ENCODE peak calls at places on chromosomes 7 and 10, in four cellular contexts. I is effector memory CD4-positive, alpha-beta T cell; A is fibroblast of pulmonary artery; R is right lobe of liver. V is an unnamed sample.

GRCh38 chr7:134941185-134941900 is 45.0 kb upstream of the AGBL3 start:
- DNase-seq in I (no peak), A (peak), R (no peak), V (no peak)

GRCh38 chr7:105808703-105809590 is 67.5 kb downstream of the ATXN7L1 start:
- DNase-seq in I (peak), A (peak), R (no peak), V (no peak)

GRCh38 chr7:69115788-69116187 is 482.5 kb upstream of the AUTS2 start:
- DNase-seq in I (no peak), A (no peak), R (no peak), V (no peak)

GRCh38 chr7:66013938-66014337 is 31.9 kb upstream of the GUSB start:
- DNase-seq in I (no peak), A (peak), R (peak), V (peak)

GRCh38 chr10:132143162-132143561 is 43.6 kb upstream of the DPYSL4 start:
- DNase-seq in I (no peak), A (no peak), R (no peak), V (no peak)

GRCh38 chr7:111532625-111533024 is 29.7 kb downstream of the IMMP2L start:
- DNase-seq in I (no peak), A (peak), R (no peak), V (no peak)

GRCh38 chr10:124935946-124936345 is 6.0 kb upstream of the ZRANB1 start:
- DNase-seq in I (no peak), A (no peak), R (no peak), V (no peak)

GRCh38 chr10:60572511-60573194 is 183.0 kb upstream of the ANK3 start:
- DNase-seq in I (no peak), A (peak), R (peak), V (peak)

GRCh38 chr10:29725133-29725720 is 90.5 kb upstream of the SVIL start:
- DNase-seq in I (no peak), A (peak), R (no peak), V (no peak)

GRCh38 chr10:71070741-71071140 is 141.6 kb upstream of the UNC5B start:
- DNase-seq in I (no peak), A (no peak), R (no peak), V (no peak)
- H3K4me3 ChIP-seq in I (no peak), A (no peak), R (no peak), V (no peak)

DNA sequence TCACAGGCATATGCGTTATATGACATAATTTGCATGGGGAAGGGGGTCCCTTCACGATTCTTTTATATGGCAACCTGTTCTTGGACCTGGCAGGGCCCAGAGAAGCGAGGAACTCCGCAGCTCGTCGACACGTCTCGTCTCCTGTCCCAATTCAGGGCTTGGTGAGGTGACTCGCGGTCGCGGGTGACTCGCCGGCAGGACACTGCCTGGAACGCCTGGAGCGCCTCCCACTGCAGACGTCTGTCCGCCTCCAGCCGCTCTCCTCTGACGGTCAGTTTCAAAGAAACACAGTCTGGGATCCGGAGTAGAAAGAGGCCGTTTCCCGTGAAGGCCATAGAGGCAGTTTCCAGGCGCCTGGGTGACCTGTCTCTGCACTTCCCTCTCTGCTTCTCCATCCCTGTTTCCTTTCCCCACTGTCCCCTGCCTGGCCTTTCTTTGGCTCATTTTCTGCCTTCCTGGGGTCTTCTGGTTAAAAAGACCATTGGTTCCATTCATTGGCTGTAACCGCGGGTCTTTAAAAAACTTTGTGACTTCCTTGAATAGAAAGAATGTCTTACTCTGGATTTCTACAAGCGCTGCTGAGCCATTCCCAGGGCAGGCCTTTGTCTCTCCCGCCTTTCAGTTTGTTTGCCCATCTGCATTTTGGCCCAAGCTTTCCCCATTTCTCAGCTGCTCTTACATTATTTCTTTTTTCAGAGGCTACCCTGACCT is 1.2 kb downstream of the UPP1 start:
- DNase-seq in I (no peak), A (peak), R (peak), V (no peak)
- H3K4me3 ChIP-seq in I (peak), A (peak), R (peak), V (peak)

DNA sequence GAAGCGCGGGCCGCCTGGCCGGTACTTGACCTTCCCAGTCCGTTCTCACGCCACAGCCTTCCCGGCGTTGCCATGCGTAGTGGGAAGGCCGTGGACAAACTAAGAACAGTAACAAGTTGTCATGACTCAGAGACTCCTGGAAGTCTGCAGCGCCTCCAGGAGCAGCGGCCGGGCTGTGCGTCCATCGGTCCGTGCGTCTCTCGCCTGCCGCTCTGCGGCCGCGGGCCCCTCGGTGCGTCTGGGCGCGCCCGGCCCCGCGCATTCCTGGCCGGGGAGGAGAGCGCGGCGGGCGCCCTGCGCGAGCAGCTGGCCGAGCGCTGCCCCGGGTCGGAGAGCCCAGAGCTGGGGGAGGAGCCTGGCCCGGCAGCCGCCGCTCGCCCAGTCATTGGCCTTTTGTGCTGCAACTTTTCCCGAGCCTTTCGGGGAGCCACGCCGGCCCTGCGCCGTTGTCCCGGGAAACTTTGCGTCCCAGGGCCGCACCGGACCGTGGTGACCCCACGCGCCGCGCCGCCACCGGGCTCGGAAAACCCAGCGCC is 123.7 kb downstream of the TACC2 start:
- DNase-seq in I (no peak), A (peak), R (peak), V (peak)
- H3K4me3 ChIP-seq in I (no peak), A (peak), R (peak), V (peak)

GRCh38 chr7:23347682-23348180 is 48.6 kb downstream of the MALSU1 start:
- DNase-seq in I (no peak), A (peak), R (no peak), V (no peak)
- H3K4me3 ChIP-seq in I (no peak), A (peak), R (no peak), V (no peak)

GRCh38 chr10:84159076-84159475 is 14.5 kb upstream of the GPR15LG start:
- DNase-seq in I (no peak), A (no peak), R (no peak), V (no peak)
- H3K4me3 ChIP-seq in I (no peak), A (no peak), R (no peak), V (no peak)

DNA sequence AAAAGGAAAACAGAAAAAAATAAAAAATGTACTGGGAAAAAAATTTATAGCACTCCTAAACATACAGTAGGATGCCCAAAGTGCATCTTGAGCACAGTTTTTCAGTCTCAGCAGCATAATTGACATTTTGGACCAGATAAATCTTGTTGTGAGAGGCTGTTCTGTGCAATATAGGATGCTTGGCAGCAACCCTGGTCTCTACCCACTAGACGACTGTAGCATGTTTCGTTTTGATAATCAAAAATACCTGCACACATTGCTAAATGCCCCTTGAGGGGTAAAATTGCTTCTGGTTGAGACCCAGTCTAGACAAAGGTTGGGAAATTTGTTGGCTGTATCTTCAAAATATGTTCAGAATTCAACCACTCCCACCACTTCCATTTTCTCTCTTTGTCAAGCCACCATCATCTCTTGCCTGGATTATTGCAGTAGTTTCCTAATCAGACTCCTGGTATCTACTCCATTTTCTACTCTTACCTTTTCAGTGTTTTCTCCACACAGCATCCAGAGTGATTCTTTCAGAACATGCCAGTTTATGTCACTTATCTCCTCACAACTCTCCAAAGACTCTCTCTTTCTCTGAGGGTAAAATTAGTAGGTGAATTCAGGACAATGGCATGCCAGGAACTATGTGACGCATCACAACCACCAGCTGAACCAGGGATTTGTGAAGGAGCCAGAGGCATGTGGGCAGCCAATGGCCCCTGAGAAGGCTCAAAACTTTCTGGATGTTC is 91.4 kb downstream of the GPR85 start:
- DNase-seq in I (no peak), A (peak), R (no peak), V (no peak)
- H3K4me3 ChIP-seq in I (no peak), A (no peak), R (no peak), V (no peak)

V was measured in pancreas.